ENCODE peak calls at places on chromosomes 11 and 22, in four cellular contexts. One of them, this sample, is unnamed.

GRCh38 chr22:28910575-28911278 is 27.4 kb downstream of the ZNRF3 start:
- DNase-seq in choroid plexus epithelial cell: no peak
- DNase-seq in uterus: no peak
- DNase-seq in activated CD4-positive, alpha-beta T cell treated with anti-CD3 and anti-CD28 coated beads for 48 hours: no peak
- DNase-seq in this sample: no peak

GRCh38 chr22:37213941-37214340 is 1.7 kb upstream of the SSTR3 start:
- DNase-seq in choroid plexus epithelial cell: no peak
- DNase-seq in uterus: no peak
- DNase-seq in activated CD4-positive, alpha-beta T cell treated with anti-CD3 and anti-CD28 coated beads for 48 hours: no peak
- DNase-seq in this sample: no peak

GRCh38 chr11:19978668-19979518 is 181.4 kb downstream of the DBX1 start:
- DNase-seq in choroid plexus epithelial cell: peak
- DNase-seq in uterus: peak
- DNase-seq in activated CD4-positive, alpha-beta T cell treated with anti-CD3 and anti-CD28 coated beads for 48 hours: peak
- DNase-seq in this sample: peak

GRCh38 chr11:36048496-36049247 is 104.8 kb downstream of the LDLRAD3 start:
- DNase-seq in choroid plexus epithelial cell: peak
- DNase-seq in uterus: no peak
- DNase-seq in activated CD4-positive, alpha-beta T cell treated with anti-CD3 and anti-CD28 coated beads for 48 hours: no peak
- DNase-seq in this sample: no peak

GRCh38 chr11:47051217-47051616 is 114.7 kb downstream of the CSTPP1 start:
- DNase-seq in choroid plexus epithelial cell: peak
- DNase-seq in uterus: no peak
- DNase-seq in activated CD4-positive, alpha-beta T cell treated with anti-CD3 and anti-CD28 coated beads for 48 hours: no peak
- DNase-seq in this sample: peak

GRCh38 chr22:38657248-38657909 is 941 bp downstream of the CBY1 start:
- DNase-seq in choroid plexus epithelial cell: peak
- DNase-seq in uterus: no peak
- DNase-seq in activated CD4-positive, alpha-beta T cell treated with anti-CD3 and anti-CD28 coated beads for 48 hours: peak
- DNase-seq in this sample: no peak

GRCh38 chr11:73980001-73980960 is 2.4 kb downstream of the UCP2 start:
- DNase-seq in choroid plexus epithelial cell: peak
- DNase-seq in uterus: no peak
- DNase-seq in activated CD4-positive, alpha-beta T cell treated with anti-CD3 and anti-CD28 coated beads for 48 hours: peak
- DNase-seq in this sample: no peak

GRCh38 chr11:33690290-33691050 is 10.2 kb downstream of the C11orf91 start:
- DNase-seq in choroid plexus epithelial cell: peak
- DNase-seq in uterus: peak
- DNase-seq in activated CD4-positive, alpha-beta T cell treated with anti-CD3 and anti-CD28 coated beads for 48 hours: peak
- DNase-seq in this sample: peak

GRCh38 chr22:45171830-45172229 is 8.1 kb downstream of the NUP50 start:
- DNase-seq in choroid plexus epithelial cell: no peak
- DNase-seq in uterus: no peak
- DNase-seq in activated CD4-positive, alpha-beta T cell treated with anti-CD3 and anti-CD28 coated beads for 48 hours: no peak
- DNase-seq in this sample: no peak

GRCh38 chr11:44986315-44986714 is 35.6 kb upstream of the TP53I11 start:
- DNase-seq in choroid plexus epithelial cell: no peak
- DNase-seq in uterus: no peak
- DNase-seq in activated CD4-positive, alpha-beta T cell treated with anti-CD3 and anti-CD28 coated beads for 48 hours: no peak
- DNase-seq in this sample: no peak

GRCh38 chr22:37345863-37346514 is 63.7 kb downstream of the CYTH4 start:
- DNase-seq in choroid plexus epithelial cell: peak
- DNase-seq in uterus: no peak
- DNase-seq in activated CD4-positive, alpha-beta T cell treated with anti-CD3 and anti-CD28 coated beads for 48 hours: no peak
- DNase-seq in this sample: peak

This sample was measured in skeletal muscle cell.